ENCODE peak calls at places on chromosome 10, in six cellular contexts. R is CD8-positive, alpha-beta T cell; L is lung microvascular endothelial cell; N is amniotic stem cell; K is nucleus accumbens; C is T-cell. H is an unnamed sample.
A peak's percentile ranks its signal among the peaks of the same experiment; 100 is the strongest.

GRCh38 chr10:19847321-19847720 is 31.1 kb downstream of the PLXDC2 start:
- DNase-seq in R (no peak), L (no peak), N (no peak), K (no peak), C (no peak), H (no peak)

GRCh38 chr10:124180044-124180745 is 86.8 kb upstream of the CHST15 start:
- DNase-seq in R (no peak), L (no peak), N (no peak), K (no peak), C (no peak), H (no peak)

GRCh38 chr10:70575874-70576802 is 26.4 kb downstream of the PRF1 start:
- DNase-seq in R (peak; percentile 48), L (no peak), N (no peak), K (no peak), C (peak; percentile 39), H (peak; percentile 75)

GRCh38 chr10:103841519-103841918 is 13.9 kb downstream of the SH3PXD2A start:
- DNase-seq in R (no peak), L (no peak), N (no peak), K (no peak), C (no peak), H (no peak)

GRCh38 chr10:118272090-118272775 is 69.9 kb downstream of the FAM204A start:
- DNase-seq in R (no peak), L (no peak), N (no peak), K (no peak), C (no peak), H (no peak)

GRCh38 chr10:119619215-119619614 is 22.5 kb upstream of the TIAL1 start:
- DNase-seq in R (no peak), L (peak; percentile 92), N (no peak), K (no peak), C (no peak), H (no peak)

GRCh38 chr10:15167411-15168295 is 840 bp downstream of the NMT2 start:
- DNase-seq in R (peak; percentile 48), L (peak; percentile 57), N (no peak), K (peak; percentile 17), C (peak; percentile 18), H (peak; percentile 71)

GRCh38 chr10:79179404-79180309 is 110.9 kb downstream of the ZMIZ1 start:
- DNase-seq in R (no peak), L (no peak), N (no peak), K (no peak), C (no peak), H (peak; percentile 25)

GRCh38 chr10:23540401-23540800 is 101.5 kb downstream of the OTUD1 start:
- DNase-seq in R (peak; percentile 18), L (no peak), N (no peak), K (no peak), C (no peak), H (no peak)

GRCh38 chr10:91162050-91162494 is 58.4 kb upstream of the PCGF5 start:
- DNase-seq in R (peak; percentile 35), L (no peak), N (no peak), K (no peak), C (peak; percentile 4), H (peak; percentile 74)

GRCh38 chr10:61284222-61284890 is 168.8 kb downstream of the TMEM26 start:
- DNase-seq in R (no peak), L (peak; percentile 82), N (peak; percentile 26), K (no peak), C (no peak), H (peak; percentile 77)

GRCh38 chr10:119197921-119198320 is 9.4 kb upstream of the GRK5 start:
- DNase-seq in R (no peak), L (peak; percentile 83), N (no peak), K (no peak), C (no peak), H (no peak)

GRCh38 chr10:94546616-94547175 is 1.1 kb downstream of the HELLS start:
- DNase-seq in R (no peak), L (peak; percentile 19), N (no peak), K (no peak), C (no peak), H (peak; percentile 15)